ENCODE peak calls at places on chromosomes 11 and 22, in seven cellular contexts. P is LoVo; O is endothelial cell; F is hepatocyte; Y is DMS53; G is stimulated activated CD4-positive, alpha-beta T cell treated with anti-CD3 and anti-CD28 coated beads, Interleukin-4, amount 100 ng/mL, for 1 hour; M is left ventricle myocardium inferior. L is an unnamed sample.

GRCh38 chr11:64743591-64744543 is at the start of gene RASGRP2:
- DNase-seq in P (no peak), O (peak; percentile 90), F (peak; percentile 58), Y (peak; percentile 80), G (peak; percentile 80), M (peak; percentile 88), L (no peak)

GRCh38 chr11:28860898-28861297 is 752.7 kb downstream of the METTL15 start:
- DNase-seq in P (no peak), O (no peak), F (peak; percentile 39), Y (peak; percentile 74), G (no peak), M (no peak), L (no peak)

GRCh38 chr11:101840720-101841119 is 74.1 kb upstream of the CEP126 start:
- DNase-seq in P (no peak), O (no peak), F (no peak), Y (peak; percentile 24), G (no peak), M (no peak), L (no peak)

GRCh38 chr11:68412593-68413475 is 47.7 kb upstream of the PPP6R3 start:
- DNase-seq in P (no peak), O (no peak), F (no peak), Y (no peak), G (peak; percentile 5), M (peak; percentile 52), L (no peak)

GRCh38 chr11:62573006-62573591 is 592 bp downstream of the EEF1G start:
- DNase-seq in P (no peak), O (peak; percentile 22), F (peak; percentile 36), Y (peak; percentile 51), G (no peak), M (no peak), L (peak; percentile 40)

GRCh38 chr11:125402436-125402835 is 93.6 kb downstream of the FEZ1 start:
- DNase-seq in P (no peak), O (no peak), F (peak; percentile 40), Y (peak; percentile 19), G (no peak), M (no peak), L (no peak)

GRCh38 chr11:64447717-64448598 is 89.0 kb downstream of the RPS6KA4 start:
- DNase-seq in P (no peak), O (no peak), F (peak; percentile 30), Y (peak; percentile 35), G (no peak), M (peak; percentile 22), L (no peak)

GRCh38 chr11:72244317-72245231 is 598 bp upstream of the PHOX2A start:
- DNase-seq in P (no peak), O (no peak), F (no peak), Y (no peak), G (no peak), M (no peak), L (no peak)

GRCh38 chr11:74020537-74020936 is 11.7 kb upstream of the UCP3 start:
- DNase-seq in P (no peak), O (no peak), F (no peak), Y (no peak), G (no peak), M (no peak), L (no peak)

GRCh38 chr11:119791701-119792151 is 62.7 kb upstream of the NECTIN1 start:
- DNase-seq in P (no peak), O (no peak), F (peak; percentile 28), Y (no peak), G (no peak), M (no peak), L (no peak)

GRCh38 chr11:115396533-115396932 is 107.7 kb downstream of the CADM1 start:
- DNase-seq in P (no peak), O (no peak), F (no peak), Y (peak; percentile 41), G (no peak), M (no peak), L (no peak)

GRCh38 chr11:111736621-111737055 is 29.6 kb downstream of the PPP2R1B start:
- DNase-seq in P (no peak), O (no peak), F (no peak), Y (no peak), G (no peak), M (no peak), L (no peak)

GRCh38 chr11:9927670-9928069 is 263.8 kb downstream of the SWAP70 start:
- DNase-seq in P (no peak), O (no peak), F (no peak), Y (no peak), G (no peak), M (no peak), L (no peak)

GRCh38 chr22:48658871-48659270 is 1168.8 kb downstream of the BRD1 start:
- DNase-seq in P (no peak), O (no peak), F (no peak), Y (no peak), G (no peak), M (no peak), L (no peak)

GRCh38 chr11:36239636-36240035 is 49.6 kb downstream of the COMMD9 start:
- DNase-seq in P (no peak), O (no peak), F (no peak), Y (no peak), G (no peak), M (no peak), L (no peak)

GRCh38 chr11:12680246-12680939 is 6.2 kb downstream of the TEAD1 start:
- DNase-seq in P (peak; percentile 80), O (peak; percentile 64), F (peak; percentile 90), Y (peak; percentile 96), G (no peak), M (peak; percentile 87), L (peak; percentile 95)

GRCh38 chr11:112886707-112887370 is 74.4 kb upstream of the NCAM1 start:
- DNase-seq in P (no peak), O (no peak), F (peak; percentile 51), Y (peak; percentile 18), G (no peak), M (no peak), L (no peak)

GRCh38 chr11:74680035-74680671 is 51.1 kb downstream of the CHRDL2 start:
- DNase-seq in P (no peak), O (no peak), F (no peak), Y (no peak), G (no peak), M (no peak), L (no peak)

GRCh38 chr11:58004664-58005063 is 19.0 kb upstream of the OR9Q1 start:
- DNase-seq in P (no peak), O (no peak), F (no peak), Y (no peak), G (no peak), M (no peak), L (no peak)

GRCh38 chr22:36383110-36383581 is 4.6 kb downstream of the MYH9 start:
- DNase-seq in P (no peak), O (no peak), F (no peak), Y (peak; percentile 40), G (no peak), M (no peak), L (no peak)

GRCh38 chr22:47806894-47807293 is 1044.4 kb downstream of the TBC1D22A start:
- DNase-seq in P (no peak), O (no peak), F (no peak), Y (no peak), G (no peak), M (no peak), L (no peak)

GRCh38 chr22:35914665-35915476 is 113.8 kb downstream of the RBFOX2 start:
- DNase-seq in P (peak; percentile 90), O (peak; percentile 55), F (peak; percentile 90), Y (peak; percentile 76), G (no peak), M (no peak), L (peak; percentile 85)

GRCh38 chr22:28582806-28583205 is 96.8 kb downstream of the TTC28 start:
- DNase-seq in P (no peak), O (no peak), F (no peak), Y (no peak), G (no peak), M (no peak), L (no peak)

GRCh38 chr11:107849791-107850190 is 8.8 kb downstream of the SLC35F2 start:
- DNase-seq in P (no peak), O (no peak), F (no peak), Y (no peak), G (no peak), M (no peak), L (no peak)

GRCh38 chr11:93543292-93543977 is at the start of gene SMCO4:
- DNase-seq in P (peak; percentile 92), O (peak; percentile 90), F (peak; percentile 94), Y (peak; percentile 97), G (peak; percentile 72), M (peak; percentile 89), L (peak; percentile 90)

GRCh38 chr22:48719978-48720661 is 1107.6 kb downstream of the BRD1 start:
- DNase-seq in P (no peak), O (peak; percentile 53), F (no peak), Y (no peak), G (no peak), M (peak; percentile 8), L (peak; percentile 50)

GRCh38 chr11:111414267-111414931 is 35.3 kb upstream of the POU2AF1 start:
- DNase-seq in P (no peak), O (no peak), F (no peak), Y (no peak), G (no peak), M (no peak), L (no peak)

GRCh38 chr22:33798401-33798800 is 121.9 kb downstream of the LARGE1 start:
- DNase-seq in P (no peak), O (no peak), F (no peak), Y (no peak), G (no peak), M (no peak), L (no peak)

L was measured in HAP-1.